ENCODE peak calls at places on chromosomes 5 and 9, in five cellular contexts. H, Q, V, Y and W are unnamed samples.

GRCh38 chr9:127452481-127453092 is 1.3 kb downstream of the LRSAM1 start:
- DNase-seq in H (peak), Q (no peak), V (no peak), Y (peak), W (peak)

GRCh38 chr5:137032929-137033328 is 466.2 kb downstream of the SPOCK1 start:
- DNase-seq in Y (no peak), H (no peak), Q (no peak), V (no peak), W (no peak)

GRCh38 chr5:96703384-96703910 is 41.3 kb downstream of the CAST start:
- DNase-seq in V (no peak), H (no peak), Y (peak), Q (no peak), W (no peak)

GRCh38 chr5:86228147-86228546 is 389.6 kb upstream of the COX7C start:
- DNase-seq in Y (no peak), V (no peak), Q (no peak), H (no peak), W (no peak)

GRCh38 chr9:111700776-111701175 is 39.4 kb downstream of the GNG10 start:
- DNase-seq in V (no peak), Y (no peak), H (no peak), Q (no peak), W (no peak)

GRCh38 chr5:10860196-10860543 is 99.1 kb upstream of the DAP start:
- DNase-seq in Q (no peak), Y (no peak), V (no peak), H (no peak), W (no peak)

GRCh38 chr5:59829389-59829788 is 64.1 kb downstream of the PDE4D start:
- DNase-seq in Y (no peak), H (peak), Q (no peak), V (peak), W (no peak)

GRCh38 chr5:149211566-149211965 is 60.1 kb upstream of the AFAP1L1 start:
- DNase-seq in H (peak), Q (no peak), Y (no peak), V (no peak), W (no peak)

GRCh38 chr5:36607838-36608783 is 1.7 kb downstream of the SLC1A3 start:
- DNase-seq in V (no peak), H (no peak), Q (no peak), Y (no peak), W (no peak)

GRCh38 chr9:36470891-36471290 is 70.8 kb upstream of the RNF38 start:
- DNase-seq in H (peak), V (no peak), Q (no peak), Y (peak), W (no peak)

GRCh38 chr5:81393783-81394718 is at the start of gene ACOT12:
- DNase-seq in Q (no peak), V (no peak), Y (no peak), H (peak), W (no peak)

GRCh38 chr9:134304712-134305111 is 21.5 kb upstream of the RXRA start:
- DNase-seq in V (no peak), Y (no peak), H (no peak), Q (no peak), W (no peak)

GRCh38 chr9:134306583-134307222 is 19.6 kb upstream of the RXRA start:
- DNase-seq in V (no peak), Q (no peak), H (no peak), Y (no peak), W (no peak)

GRCh38 chr9:134305533-134305932 is 20.7 kb upstream of the RXRA start:
- DNase-seq in H (no peak), Y (no peak), V (no peak), Q (no peak), W (no peak)

GRCh38 chr9:134307223-134307600 is 19.0 kb upstream of the RXRA start:
- DNase-seq in V (no peak), Q (no peak), H (no peak), Y (no peak), W (no peak)

DNA sequence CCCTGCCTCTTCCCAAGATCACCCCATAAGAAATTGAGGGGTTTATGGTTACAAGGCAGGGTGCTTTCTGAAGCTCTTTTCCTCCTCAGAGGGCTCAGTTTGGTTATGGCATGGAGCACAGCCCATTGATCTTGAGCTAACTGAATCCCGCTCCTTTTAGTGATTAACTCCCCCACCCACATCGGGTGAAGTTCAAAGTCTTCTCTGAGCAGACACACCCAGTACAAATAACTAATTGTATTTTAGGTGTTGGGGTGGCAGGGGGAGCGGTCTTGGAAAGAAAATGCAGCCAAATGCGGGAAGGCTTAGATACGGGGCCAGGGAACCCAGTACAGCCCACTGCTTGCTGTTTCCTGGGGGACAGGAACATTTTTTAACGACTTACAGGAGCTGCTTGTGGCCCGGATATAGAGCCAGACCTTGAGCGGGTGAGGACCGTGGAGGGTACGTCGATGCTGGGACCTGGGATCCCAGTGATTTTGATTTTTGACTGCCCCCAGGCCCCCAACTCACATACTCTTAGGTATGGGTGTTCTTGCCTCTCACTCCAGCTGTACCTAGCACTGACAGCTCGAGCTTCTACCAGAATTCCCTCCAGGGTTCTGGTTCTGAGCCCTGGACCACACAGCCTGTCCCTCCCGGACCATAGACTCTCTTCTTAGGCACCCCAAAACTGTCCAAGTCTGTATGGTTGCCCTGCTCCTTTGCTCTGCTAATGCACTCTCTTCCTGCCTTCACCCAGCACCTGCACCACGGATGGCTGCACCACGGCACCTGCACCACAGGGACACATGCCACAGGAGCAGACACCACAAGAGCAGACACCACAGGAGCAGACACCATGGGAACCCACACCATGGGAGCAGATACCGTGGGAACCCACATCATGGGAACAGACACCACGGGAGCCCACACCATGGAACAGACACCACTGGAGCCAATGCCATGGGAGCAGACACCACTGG is 18.3 kb upstream of the RXRA start:
- DNase-seq in H (no peak), V (no peak), Q (no peak), Y (no peak), W (no peak)
- H3K4me3 ChIP-seq in H (no peak), V (no peak), Q (no peak), Y (no peak), W (no peak)

GRCh38 chr5:159099049-159099760 is 511 bp downstream of the EBF1 start:
- DNase-seq in H (peak), Y (no peak), Q (no peak), V (no peak), W (no peak)

GRCh38 chr5:159101689-159102088 is 2.0 kb upstream of the EBF1 start:
- DNase-seq in V (no peak), Q (no peak), Y (no peak), H (no peak), W (no peak)

GRCh38 chr5:159100928-159101646 is 1.4 kb upstream of the EBF1 start:
- DNase-seq in Q (no peak), V (no peak), Y (no peak), H (no peak), W (no peak)

GRCh38 chr5:159098285-159099048 is 1.2 kb downstream of the EBF1 start:
- DNase-seq in Q (no peak), V (no peak), H (no peak), Y (no peak), W (no peak)

DNA sequence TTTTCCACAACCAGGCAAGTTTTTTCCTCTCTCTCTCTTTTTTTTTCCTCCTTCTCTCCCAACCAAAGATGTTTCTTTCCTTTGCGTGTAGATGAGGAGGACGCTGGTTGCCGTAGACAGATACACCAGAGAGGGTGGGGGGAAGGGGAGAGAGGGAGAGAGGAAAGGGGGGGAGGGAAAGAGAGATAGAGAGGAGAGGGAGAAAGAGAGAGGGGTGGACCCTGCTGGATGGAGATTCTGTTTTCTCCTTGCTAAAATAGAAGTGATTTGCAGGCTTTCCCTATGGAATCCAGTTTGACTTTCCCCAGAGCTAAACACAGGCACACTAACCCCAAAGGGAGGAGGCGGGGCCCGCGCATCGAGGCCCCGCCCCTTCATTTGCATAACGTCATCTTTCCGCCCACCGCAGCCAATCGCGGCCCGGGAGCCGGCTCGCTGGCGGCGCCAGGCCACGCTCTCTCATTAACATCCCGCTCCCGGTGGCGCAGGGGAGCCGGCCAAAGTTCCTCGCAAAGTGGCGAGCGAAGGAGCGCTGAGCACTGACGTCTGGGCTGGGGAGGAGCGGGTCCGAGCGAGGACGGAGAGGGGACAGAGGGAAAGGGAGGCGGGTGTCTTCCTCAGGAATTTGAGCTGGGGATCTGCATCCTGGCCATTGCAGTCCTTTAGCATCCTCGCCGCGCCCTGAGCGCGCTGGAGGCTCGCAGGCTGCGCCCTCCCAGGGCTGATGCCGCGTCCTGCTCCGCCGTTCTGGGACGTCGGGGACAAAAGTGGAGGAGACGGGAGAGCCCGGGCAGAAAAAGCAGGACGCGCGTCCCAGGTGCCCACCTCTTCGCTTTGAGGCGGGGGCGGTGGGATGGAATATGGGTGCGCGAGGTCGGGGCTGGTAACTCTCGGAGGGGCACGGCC is 559 bp upstream of the EBF1 start:
- DNase-seq in V (peak), Y (peak), Q (peak), H (peak), W (peak)
- TF ChIP-seq CTCF in V (no peak), Y (no peak), Q (no peak), H (no peak), W (no peak)

GRCh38 chr5:122774519-122774860 is 390 bp upstream of the SNX2 start:
- DNase-seq in V (no peak), Y (no peak), Q (no peak), H (no peak), W (no peak)
- H3K4me3 ChIP-seq in V (peak), Y (peak), Q (peak), H (peak), W (peak)

DNA sequence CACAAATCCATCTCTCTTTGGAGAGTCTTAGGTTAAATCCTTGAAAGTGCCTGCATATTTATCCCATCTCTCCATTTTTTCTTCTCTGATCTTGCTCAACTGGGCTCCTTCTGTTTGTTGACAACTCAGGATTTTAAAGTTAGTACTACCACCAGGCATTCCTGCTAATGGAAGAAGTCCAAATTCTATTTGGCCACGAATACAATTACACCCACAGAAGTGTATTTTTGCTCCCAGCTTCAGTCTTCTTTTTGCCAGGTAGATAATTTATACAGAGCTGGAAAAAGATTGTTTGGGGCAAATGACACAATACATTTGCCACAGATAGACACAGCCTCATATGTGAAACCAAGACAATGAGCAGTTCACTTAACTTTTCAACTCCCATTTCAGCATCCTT is 74.8 kb downstream of the CETN3 start:
- DNase-seq in Y (no peak), H (no peak), Q (no peak), V (no peak), W (no peak)
- TF ChIP-seq CTCF in Y (no peak), H (no peak), Q (no peak), V (no peak), W (no peak)

GRCh38 chr5:177472460-177473441 is 683 bp downstream of the DBN1 start:
- DNase-seq in H (no peak), Y (peak), Q (no peak), V (no peak), W (no peak)
- H3K4me3 ChIP-seq in H (peak), Y (peak), Q (peak), V (peak), W (peak)

DNA sequence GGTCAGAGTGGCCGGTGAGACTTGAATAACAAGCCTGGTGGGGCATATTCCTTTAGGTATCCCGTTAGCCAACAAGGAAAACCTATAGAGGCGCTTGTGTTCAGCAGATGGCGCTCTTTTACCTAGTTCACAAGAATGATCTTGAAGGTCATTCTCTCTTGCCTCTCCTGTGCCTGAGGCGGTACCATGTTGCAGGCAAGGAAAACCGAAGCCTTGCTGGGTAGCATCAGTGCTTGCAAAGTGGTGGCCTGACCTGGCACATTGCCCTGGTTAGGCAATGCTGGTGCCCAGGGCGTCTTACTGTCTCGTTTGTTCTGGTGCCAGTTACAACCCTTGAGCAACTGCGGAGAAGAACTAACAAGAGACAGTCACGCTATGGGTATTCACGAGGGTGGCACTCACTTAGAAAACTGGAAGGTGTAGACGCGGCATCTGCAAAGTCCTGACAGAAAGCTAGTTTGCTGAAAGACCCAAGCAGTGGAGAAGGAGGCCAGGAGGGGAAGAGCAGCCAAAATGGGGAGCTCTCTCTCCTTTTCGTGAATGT is 56.7 kb downstream of the AOPEP start:
- DNase-seq in H (peak), Q (peak), Y (peak), V (peak), W (peak)
- TF ChIP-seq CTCF in H (peak), Q (peak), Y (peak), V (peak), W (peak)